ENCODE peak calls at places on chromosomes 6 and 20, in seven cellular contexts. Y, K, D, O, J, A and T are unnamed samples. For H3K4me1, the result is how much of the 10 kb centered on the place peaks cover.

GRCh38 chr6:125984311-125984710 is 2.0 kb upstream of the TRMT11 start:
- DNase-seq in Y (peak), K (no peak), D (no peak), O (peak), J (no peak), A (no peak), T (no peak)

GRCh38 chr6:35050291-35050987 is 90.7 kb downstream of the TCP11 start:
- DNase-seq in Y (peak), K (no peak), D (no peak), O (no peak), J (peak), A (no peak), T (no peak)

GRCh38 chr20:53595018-53595378 is 1.4 kb upstream of the ZNF217 start:
- DNase-seq in Y (no peak), K (no peak), D (no peak), O (no peak), J (no peak), A (no peak), T (no peak)

GRCh38 chr6:90765895-90766294 is 179.0 kb upstream of the MAP3K7 start:
- DNase-seq in Y (no peak), K (no peak), D (no peak), O (no peak), J (no peak), A (no peak), T (no peak)

GRCh38 chr6:156821707-156822106 is 44.5 kb downstream of the ARID1B start:
- DNase-seq in Y (no peak), K (no peak), D (no peak), O (no peak), J (no peak), A (no peak), T (no peak)

GRCh38 chr6:56595490-56596122 is 47.1 kb downstream of the DST start:
- DNase-seq in Y (peak), K (no peak), D (peak), O (peak), J (no peak), A (no peak), T (peak)

GRCh38 chr6:151209071-151209831 is 30.5 kb upstream of the AKAP12 start:
- DNase-seq in Y (peak), K (no peak), D (no peak), O (peak), J (no peak), A (no peak), T (no peak)

GRCh38 chr6:34810936-34811632 is 19.2 kb downstream of the BLTP3A start:
- DNase-seq in Y (no peak), K (peak), D (no peak), O (no peak), J (no peak), A (no peak), T (no peak)

GRCh38 chr6:151494235-151494950 is 576 bp downstream of the CCDC170 start:
- DNase-seq in Y (peak), K (no peak), D (peak), O (peak), J (no peak), A (peak), T (peak)

GRCh38 chr6:11972270-11972669 is 39.8 kb upstream of the HIVEP1 start:
- DNase-seq in Y (no peak), K (no peak), D (no peak), O (no peak), J (no peak), A (no peak), T (no peak)

GRCh38 chr20:2535711-2536561 is 437 bp upstream of the TMC2 start:
- DNase-seq in Y (no peak), K (no peak), D (peak), O (no peak), J (no peak), A (no peak), T (no peak)

GRCh38 chr6:11771473-11772048 is 7.0 kb downstream of the ADTRP start:
- DNase-seq in Y (peak), K (no peak), D (no peak), O (no peak), J (no peak), A (no peak), T (no peak)

GRCh38 chr20:60035486-60035885 is 77.3 kb downstream of the CDH26 start:
- DNase-seq in Y (no peak), K (no peak), D (no peak), O (no peak), J (no peak), A (no peak), T (no peak)

GRCh38 chr6:7998103-7998725 is 66.0 kb downstream of the BLOC1S5 start:
- DNase-seq in Y (peak), K (no peak), D (no peak), O (peak), J (no peak), A (no peak), T (no peak)

GRCh38 chr6:43939281-43940070 is 169.5 kb downstream of the VEGFA start:
- DNase-seq in Y (no peak), K (no peak), D (no peak), O (no peak), J (peak), A (peak), T (no peak)

GRCh38 chr6:122429328-122429727 is 29.9 kb downstream of the HSF2 start:
- DNase-seq in Y (no peak), K (no peak), D (no peak), O (no peak), J (no peak), A (no peak), T (no peak)

GRCh38 chr20:48601798-48602197 is 226.0 kb downstream of the PREX1 start:
- DNase-seq in Y (no peak), K (no peak), D (no peak), O (no peak), J (peak), A (peak), T (no peak)

GRCh38 chr20:32872266-32872665 is 13.5 kb downstream of the EFCAB8 start:
- DNase-seq in Y (no peak), K (no peak), D (no peak), O (no peak), J (peak), A (no peak), T (no peak)

GRCh38 chr6:42523158-42523814 is 40.5 kb upstream of the UBR2 start:
- DNase-seq in Y (peak), K (no peak), D (no peak), O (peak), J (no peak), A (no peak), T (no peak)

GRCh38 chr20:37534401-37535157 is 6.9 kb upstream of the BLCAP start:
- DNase-seq in Y (peak), K (peak), D (peak), O (peak), J (no peak), A (peak), T (no peak)

GRCh38 chr6:11194399-11195274 is 37.8 kb downstream of the NEDD9 start:
- DNase-seq in Y (peak), K (no peak), D (peak), O (peak), J (no peak), A (no peak), T (no peak)

GRCh38 chr6:109998159-109998785 is 20.2 kb downstream of the GPR6 start:
- DNase-seq in Y (no peak), K (no peak), D (peak), O (no peak), J (no peak), A (no peak), T (no peak)

GRCh38 chr6:47701374-47701773 is 3.0 kb downstream of the ADGRF4 start:
- DNase-seq in Y (peak), K (no peak), D (no peak), O (no peak), J (no peak), A (no peak), T (no peak)

GRCh38 chr6:13913226-13914001 is 11.3 kb upstream of the RNF182 start:
- DNase-seq in Y (no peak), K (no peak), D (no peak), O (no peak), J (no peak), A (no peak), T (no peak)

GRCh38 chr6:13914346-13914745 is 10.4 kb upstream of the RNF182 start:
- DNase-seq in Y (no peak), K (no peak), D (peak), O (peak), J (no peak), A (no peak), T (no peak)

GRCh38 chr6:13917141-13917540 is 7.6 kb upstream of the RNF182 start:
- DNase-seq in Y (peak), K (no peak), D (no peak), O (no peak), J (no peak), A (no peak), T (no peak)

GRCh38 chr6:13916230-13916944 is 8.4 kb upstream of the RNF182 start:
- DNase-seq in Y (no peak), K (no peak), D (no peak), O (peak), J (no peak), A (no peak), T (no peak)

GRCh38 chr6:13915566-13916229 is 9.1 kb upstream of the RNF182 start:
- DNase-seq in Y (no peak), K (no peak), D (peak), O (no peak), J (no peak), A (no peak), T (no peak)
- H3K27ac ChIP-seq in Y (no peak), K (no peak), D (no peak), O (no peak), J (no peak), A (no peak), T (no peak)

DNA sequence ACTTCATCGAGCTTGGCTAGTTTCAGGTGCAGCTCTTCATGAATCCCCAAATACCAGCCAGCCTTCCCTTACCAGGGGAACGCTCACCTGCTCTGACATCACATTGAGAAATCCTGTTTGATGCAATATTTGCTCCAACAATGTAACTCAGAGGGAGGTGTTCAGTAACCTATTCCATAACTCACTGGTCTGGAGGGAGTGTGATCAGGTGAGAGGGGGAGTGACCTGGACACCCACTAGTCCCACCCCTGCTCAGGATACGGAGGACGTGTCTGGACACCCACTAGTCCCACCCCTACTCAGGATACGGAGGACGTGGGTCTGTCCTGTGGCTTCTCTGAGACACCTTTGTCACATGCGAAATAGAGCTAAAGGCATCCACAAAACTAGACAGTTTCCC is 70.3 kb downstream of the HUS1B start:
- DNase-seq in Y (no peak), K (no peak), D (no peak), O (no peak), J (no peak), A (no peak), T (no peak)
- H3K4me1 ChIP-seq in Y (under half), K (under half), D (under half), O (under half), J (under half), A (under half), T (under half)

GRCh38 chr6:45448417-45449389 is 71.0 kb upstream of the SUPT3H start:
- DNase-seq in Y (peak), K (no peak), D (no peak), O (peak), J (no peak), A (no peak), T (no peak)
- H3K27ac ChIP-seq in Y (peak), K (no peak), D (no peak), O (no peak), J (no peak), A (peak), T (no peak)

DNA sequence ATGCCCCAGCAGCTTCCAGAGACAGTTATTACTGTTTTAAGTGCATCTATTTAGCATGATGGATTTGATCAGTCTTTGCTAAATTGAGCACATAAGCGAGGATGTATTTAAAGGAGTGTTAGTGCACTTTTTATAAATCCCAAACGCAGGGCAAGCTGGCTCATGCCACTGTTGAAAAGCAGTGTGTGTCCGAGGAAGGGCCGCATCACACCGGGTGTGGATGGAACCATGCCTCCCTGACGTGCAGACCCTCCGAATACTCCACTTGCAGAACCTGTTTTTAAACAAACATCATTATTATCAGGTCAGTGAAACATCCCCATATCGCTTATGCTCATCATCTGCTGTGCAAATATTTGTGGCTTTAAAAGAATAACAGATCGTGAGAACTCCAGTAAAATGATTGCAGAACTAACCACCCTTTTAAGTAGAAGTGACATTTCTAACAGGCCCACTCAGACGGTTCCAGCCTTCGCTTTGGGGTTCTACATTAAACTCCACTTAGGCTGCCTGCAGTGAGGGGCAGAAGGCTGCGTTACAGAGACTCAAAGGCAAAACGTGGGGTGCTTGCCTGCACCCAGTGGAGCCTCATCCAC is 190.1 kb downstream of the CDH4 start:
- DNase-seq in Y (peak), K (no peak), D (no peak), O (peak), J (no peak), A (no peak), T (no peak)
- H3K4me1 ChIP-seq in Y (under half), K (under half), D (half or more), O (under half), J (under half), A (under half), T (under half)

GRCh38 chr6:87698618-87699017 is 3.4 kb downstream of the AKIRIN2 start:
- DNase-seq in Y (peak), K (no peak), D (peak), O (no peak), J (no peak), A (no peak), T (no peak)
- H3K27ac ChIP-seq in Y (peak), K (peak), D (no peak), O (peak), J (peak), A (peak), T (no peak)